ENCODE peak calls at places on chromosome 21, in five cellular contexts. A, K, J, U and R are unnamed samples.

GRCh38 chr21:30340714-30341573 is 3.5 kb upstream of the KRTAP27-1 start:
- DNase-seq in A (peak), K (peak), J (peak), U (no peak), R (peak)

GRCh38 chr21:39088831-39089380 is 94.3 kb downstream of the PSMG1 start:
- DNase-seq in A (peak), K (peak), J (peak), U (no peak), R (peak)

GRCh38 chr21:32807717-32808380 is 36.3 kb upstream of the PAXBP1 start:
- DNase-seq in A (no peak), K (no peak), J (no peak), U (no peak), R (peak)

GRCh38 chr21:14560139-14560538 is 14.0 kb upstream of the SAMSN1 start:
- DNase-seq in A (no peak), K (no peak), J (no peak), U (no peak), R (no peak)

GRCh38 chr21:29349702-29350101 is 51.0 kb downstream of the BACH1 start:
- DNase-seq in A (no peak), K (no peak), J (no peak), U (no peak), R (no peak)

GRCh38 chr21:46326110-46326703 is 2.3 kb downstream of the PCNT start:
- DNase-seq in A (no peak), K (peak), J (no peak), U (no peak), R (no peak)

GRCh38 chr21:21624674-21625073 is 626.5 kb downstream of the NCAM2 start:
- DNase-seq in A (no peak), K (no peak), J (no peak), U (no peak), R (peak)

GRCh38 chr21:34126269-34126668 is 52.9 kb downstream of the MRPS6 start:
- DNase-seq in A (no peak), K (no peak), J (no peak), U (no peak), R (peak)

GRCh38 chr21:23026878-23027277 is 2028.7 kb downstream of the NCAM2 start:
- DNase-seq in A (no peak), K (no peak), J (no peak), U (no peak), R (no peak)

GRCh38 chr21:26709090-26709489 is 136.0 kb upstream of the CYYR1 start:
- DNase-seq in A (no peak), K (no peak), J (no peak), U (no peak), R (peak)

GRCh38 chr21:33360281-33360680 is 35.5 kb downstream of the IFNAR1 start:
- DNase-seq in A (no peak), K (no peak), J (no peak), U (no peak), R (peak)

GRCh38 chr21:33403786-33404571 is 766 bp downstream of the IFNGR2 start:
- DNase-seq in A (no peak), K (peak), J (peak), U (no peak), R (peak)

GRCh38 chr21:45995686-45996179 is 14.2 kb downstream of the COL6A1 start:
- DNase-seq in A (no peak), K (no peak), J (no peak), U (no peak), R (no peak)

GRCh38 chr21:40151611-40152010 is 284.4 kb downstream of the PCP4 start:
- DNase-seq in A (no peak), K (no peak), J (no peak), U (no peak), R (no peak)

GRCh38 chr21:32597205-32597604 is 11.9 kb upstream of the TCP10L start:
- DNase-seq in A (peak), K (peak), J (no peak), U (no peak), R (peak)

GRCh38 chr21:21007606-21008005 is 9.4 kb downstream of the NCAM2 start:
- DNase-seq in A (no peak), K (no peak), J (no peak), U (no peak), R (peak)

GRCh38 chr21:21232320-21232719 is 234.1 kb downstream of the NCAM2 start:
- DNase-seq in A (no peak), K (no peak), J (no peak), U (no peak), R (peak)

GRCh38 chr21:28771790-28772501 is 220.7 kb downstream of the LTN1 start:
- DNase-seq in A (no peak), K (no peak), J (no peak), U (no peak), R (peak)

GRCh38 chr21:36170823-36171222 is 14.2 kb downstream of the DOP1B start:
- DNase-seq in A (no peak), K (no peak), J (no peak), U (no peak), R (no peak)

GRCh38 chr21:36171327-36171726 is 14.7 kb downstream of the DOP1B start:
- DNase-seq in A (no peak), K (no peak), J (no peak), U (no peak), R (no peak)

GRCh38 chr21:36166705-36167104 is 10.1 kb downstream of the DOP1B start:
- DNase-seq in A (no peak), K (no peak), J (no peak), U (no peak), R (no peak)

GRCh38 chr21:36171741-36172331 is 15.2 kb downstream of the DOP1B start:
- DNase-seq in A (no peak), K (no peak), J (no peak), U (no peak), R (peak)

GRCh38 chr21:36169465-36170128 is 13.0 kb downstream of the DOP1B start:
- DNase-seq in A (no peak), K (no peak), J (no peak), U (no peak), R (no peak)
- TF ChIP-seq CTCF in A (no peak), K (no peak), J (peak), U (no peak), R (no peak)

GRCh38 chr21:25375675-25376074 is 231.6 kb downstream of the MRPL39 start:
- DNase-seq in A (no peak), K (no peak), J (no peak), U (no peak), R (peak)
- TF ChIP-seq BHLHE40 in A (no peak), K (no peak), J (no peak), U (no peak), R (no peak)

GRCh38 chr21:41360072-41360821 is 1.6 kb upstream of the MX2 start:
- DNase-seq in A (no peak), K (peak), J (no peak), U (no peak), R (peak)
- TF ChIP-seq CTCF in A (no peak), K (peak), J (peak), U (no peak), R (no peak)

GRCh38 chr21:42097860-42098259 is 26.7 kb downstream of the UMODL1 start:
- DNase-seq in A (peak), K (peak), J (no peak), U (no peak), R (peak)
- TF ChIP-seq BHLHE40 in A (no peak), K (no peak), J (no peak), U (no peak), R (peak)

DNA sequence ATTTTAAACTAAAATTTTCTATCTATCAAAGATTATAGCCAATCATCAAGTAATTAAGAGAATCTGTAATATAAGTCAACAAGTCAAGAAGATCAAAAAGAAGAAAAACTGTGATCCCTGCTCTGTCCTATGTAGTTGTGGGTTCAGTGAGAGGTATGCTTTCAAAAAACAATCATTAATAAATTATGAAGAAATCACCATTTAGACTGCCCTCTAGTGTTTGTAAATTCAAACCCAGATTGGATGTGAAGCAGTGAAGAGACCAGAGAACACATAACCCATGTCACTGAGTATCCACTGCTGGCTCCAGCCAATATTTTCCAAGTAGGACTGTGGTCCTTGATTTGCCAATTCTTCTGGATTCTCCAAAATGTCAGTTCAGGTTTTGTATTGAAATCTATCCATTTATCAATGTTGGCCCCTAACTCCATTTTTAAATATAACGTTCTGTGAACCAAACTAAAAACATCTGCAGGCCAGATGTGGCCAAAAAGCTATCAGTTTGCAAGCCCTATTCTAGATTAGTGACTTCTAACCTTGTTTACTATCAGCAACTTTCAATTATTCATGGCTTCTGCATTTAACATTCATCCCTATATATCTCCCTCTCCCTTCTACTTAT is 467.5 kb upstream of the CXADR start:
- DNase-seq in A (peak), K (no peak), J (no peak), U (no peak), R (peak)
- TF ChIP-seq CTCF in A (peak), K (no peak), J (no peak), U (no peak), R (peak)

DNA sequence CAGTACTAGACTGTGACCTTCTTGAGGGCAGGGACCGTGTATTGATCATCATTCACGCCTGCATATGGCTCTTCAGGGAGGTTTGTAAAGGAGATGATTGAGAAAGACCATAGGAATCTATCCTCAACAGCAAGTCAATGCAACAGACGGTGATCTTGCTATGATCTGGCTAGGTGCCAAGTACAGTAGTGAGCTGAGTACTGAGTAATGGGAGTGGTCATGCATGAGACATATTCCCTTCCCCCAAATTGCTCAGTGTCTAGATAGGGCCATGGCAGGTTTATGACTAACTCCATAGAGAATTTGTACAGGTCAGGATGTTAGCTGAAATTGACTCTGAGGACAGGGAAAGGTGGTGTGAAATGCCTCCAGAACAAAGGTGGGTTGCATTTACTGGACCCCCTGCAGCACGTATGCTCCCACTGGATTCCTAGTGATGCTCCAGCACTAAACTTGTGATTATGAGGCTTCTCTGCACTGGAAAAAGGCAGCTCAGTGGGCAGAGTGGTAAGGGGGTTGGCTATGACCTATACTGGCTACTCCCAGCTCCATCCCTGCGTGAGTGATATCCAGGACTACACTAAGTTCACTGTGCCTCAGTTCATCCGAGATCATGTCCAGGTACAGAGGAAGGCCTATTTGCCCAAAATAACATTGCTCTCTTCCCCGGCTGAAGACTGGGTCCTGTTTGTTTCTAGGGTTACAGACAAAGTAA is 37.2 kb downstream of the KCNJ6 start:
- DNase-seq in A (peak), K (no peak), J (peak), U (no peak), R (peak)
- TF ChIP-seq BHLHE40 in A (no peak), K (no peak), J (no peak), U (no peak), R (no peak)

GRCh38 chr21:44461438-44462089 is 6.3 kb downstream of the LRRC3 start:
- DNase-seq in A (no peak), K (peak), J (peak), U (no peak), R (no peak)
- TF ChIP-seq CTCF in A (no peak), K (peak), J (no peak), U (no peak), R (no peak)

GRCh38 chr21:35256468-35256988 is 207.4 kb upstream of the RUNX1 start:
- DNase-seq in A (peak), K (peak), J (no peak), U (no peak), R (peak)
- TF ChIP-seq BHLHE40 in A (no peak), K (no peak), J (no peak), U (no peak), R (peak)

GRCh38 chr21:24899138-24899537 is 708.1 kb downstream of the MRPL39 start:
- DNase-seq in A (no peak), K (no peak), J (no peak), U (peak), R (no peak)

GRCh38 chr21:24897883-24898282 is 709.4 kb downstream of the MRPL39 start:
- DNase-seq in A (no peak), K (no peak), J (no peak), U (no peak), R (no peak)

GRCh38 chr21:24896735-24897124 is 710.6 kb downstream of the MRPL39 start:
- DNase-seq in A (no peak), K (no peak), J (no peak), U (no peak), R (no peak)

GRCh38 chr21:24894324-24894723 is 713.0 kb downstream of the MRPL39 start:
- DNase-seq in A (no peak), K (no peak), J (no peak), U (no peak), R (no peak)

GRCh38 chr21:24895885-24896734 is 711.2 kb downstream of the MRPL39 start:
- DNase-seq in A (no peak), K (no peak), J (no peak), U (peak), R (peak)
- TF ChIP-seq CTCF in A (no peak), K (no peak), J (no peak), U (peak), R (peak)

DNA sequence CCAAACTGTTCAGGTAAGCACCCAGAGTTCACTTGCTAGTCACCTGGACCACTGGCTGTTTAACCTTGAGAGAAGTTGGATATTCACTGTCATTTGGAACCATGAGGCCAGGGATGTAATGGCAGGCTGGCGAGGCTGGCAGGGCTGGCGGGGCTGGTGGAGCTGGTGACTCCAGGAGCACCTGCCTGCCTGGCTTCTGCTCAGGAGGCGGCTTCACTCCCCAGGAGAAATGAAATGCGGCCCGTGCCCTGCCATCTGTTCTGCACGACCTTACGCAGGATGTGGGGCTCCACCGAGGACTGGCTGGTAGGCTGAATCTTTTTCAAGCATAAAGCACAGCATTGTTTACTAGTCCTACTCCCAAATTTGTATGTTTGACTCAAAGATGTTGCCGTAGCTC is 22.7 kb upstream of the MX1 start:
- DNase-seq in A (no peak), K (no peak), J (no peak), U (no peak), R (no peak)
- TF ChIP-seq BHLHE40 in A (no peak), K (no peak), J (no peak), U (no peak), R (no peak)